ENCODE peak calls at places on chromosomes 5 and 9, in seven cellular contexts. G is psoas muscle; V is CD8-positive, alpha-beta T cell; T is heart right ventricle; C is uterus; D is left lung; K is astrocyte. W is an unnamed sample.

GRCh38 chr9:1460143-1460769 is 410.1 kb downstream of the DMRT2 start:
- DNase-seq in G (no peak), V (no peak), T (no peak), C (no peak), D (no peak), K (no peak), W (no peak)

GRCh38 chr5:134116291-134116690 is 1.8 kb downstream of the TCF7 start:
- DNase-seq in G (no peak), V (no peak), T (no peak), C (no peak), D (no peak), K (no peak), W (no peak)

GRCh38 chr5:160923927-160924705 is 72.1 kb upstream of the ATP10B start:
- DNase-seq in G (no peak), V (no peak), T (no peak), C (no peak), D (no peak), K (no peak), W (no peak)

GRCh38 chr5:154421868-154422267 is 23.9 kb upstream of the SAP30L start:
- DNase-seq in G (no peak), V (no peak), T (no peak), C (no peak), D (no peak), K (no peak), W (no peak)

GRCh38 chr5:169933127-169933526 is 47.2 kb downstream of the INSYN2B start:
- DNase-seq in G (no peak), V (no peak), T (no peak), C (no peak), D (no peak), K (no peak), W (no peak)

GRCh38 chr9:127131871-127132270 is 9.4 kb upstream of the ANGPTL2 start:
- DNase-seq in G (no peak), V (no peak), T (no peak), C (no peak), D (no peak), K (peak), W (no peak)

GRCh38 chr9:17695482-17695881 is 116.6 kb downstream of the SH3GL2 start:
- DNase-seq in G (no peak), V (no peak), T (no peak), C (no peak), D (no peak), K (no peak), W (no peak)

GRCh38 chr5:160231789-160232342 is 2.6 kb downstream of the FABP6 start:
- DNase-seq in G (no peak), V (no peak), T (no peak), C (no peak), D (no peak), K (no peak), W (no peak)

GRCh38 chr5:35478856-35479682 is 138.6 kb upstream of the SPEF2 start:
- DNase-seq in G (no peak), V (no peak), T (no peak), C (no peak), D (no peak), K (peak), W (no peak)

GRCh38 chr5:93280518-93280917 is 300.5 kb downstream of the NR2F1-AS1 start:
- DNase-seq in G (no peak), V (no peak), T (no peak), C (no peak), D (no peak), K (no peak), W (no peak)

GRCh38 chr5:43616535-43616934 is 13.6 kb downstream of the NNT start:
- DNase-seq in G (no peak), V (no peak), T (no peak), C (no peak), D (no peak), K (no peak), W (no peak)

GRCh38 chr9:105355810-105356209 is 92.0 kb upstream of the FSD1L start:
- DNase-seq in G (no peak), V (no peak), T (no peak), C (no peak), D (no peak), K (peak), W (no peak)

GRCh38 chr5:147404706-147405105 is 105.2 kb downstream of the DPYSL3 start:
- DNase-seq in G (no peak), V (no peak), T (no peak), C (no peak), D (no peak), K (no peak), W (no peak)

GRCh38 chr9:19988281-19988680 is 199.4 kb upstream of the SLC24A2 start:
- DNase-seq in G (no peak), V (no peak), T (no peak), C (no peak), D (no peak), K (no peak), W (no peak)

GRCh38 chr9:93679536-93680444 is 103.4 kb downstream of the PHF2 start:
- DNase-seq in G (no peak), V (no peak), T (no peak), C (peak), D (peak), K (no peak), W (peak)

GRCh38 chr5:173472784-173473278 is 143.6 kb downstream of the BOD1 start:
- DNase-seq in G (peak), V (no peak), T (no peak), C (no peak), D (no peak), K (peak), W (no peak)
- H3K4me3 ChIP-seq in G (no peak), V (no peak), T (no peak), C (no peak), D (no peak), K (no peak), W (no peak)

DNA sequence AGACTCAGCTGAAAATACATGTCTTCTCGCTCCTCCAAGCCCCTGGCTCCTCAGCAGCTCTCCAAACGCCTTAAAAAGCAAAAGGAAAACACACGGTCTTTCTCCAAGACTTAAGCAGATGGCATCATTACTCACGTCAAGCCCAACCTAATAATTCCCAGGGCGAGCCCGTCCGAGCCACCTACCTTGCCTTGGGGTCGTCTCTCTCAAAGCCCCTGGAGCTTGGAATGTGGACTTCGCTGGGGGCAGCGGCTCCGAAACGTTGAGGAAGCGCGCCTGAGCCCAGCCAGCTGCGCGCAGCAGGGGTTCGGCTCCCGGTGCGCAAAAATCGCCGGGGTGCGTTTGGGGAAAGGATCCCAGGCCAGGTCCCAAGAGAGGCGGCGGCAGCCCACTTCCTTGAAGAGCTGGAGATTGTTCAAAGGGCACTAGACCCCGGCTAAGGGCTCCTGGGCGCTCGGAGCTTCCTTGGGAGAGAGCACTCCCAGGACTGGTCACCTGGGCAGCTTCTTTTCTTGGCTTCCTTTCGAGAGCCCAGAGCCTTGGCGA is 395 bp downstream of the DRD1 start:
- DNase-seq in G (no peak), V (no peak), T (no peak), C (no peak), D (no peak), K (no peak), W (no peak)
- H3K27ac ChIP-seq in G (no peak), V (no peak), T (no peak), C (no peak), D (no peak), K (no peak), W (peak)

GRCh38 chr5:138575194-138576015 is at the start of gene HSPA9:
- DNase-seq in G (peak), V (peak), T (peak), C (peak), D (peak), K (peak), W (peak)
- TF ChIP-seq CTCF in G (peak), V (no peak), T (no peak), C (peak), D (no peak), K (no peak), W (peak)

DNA sequence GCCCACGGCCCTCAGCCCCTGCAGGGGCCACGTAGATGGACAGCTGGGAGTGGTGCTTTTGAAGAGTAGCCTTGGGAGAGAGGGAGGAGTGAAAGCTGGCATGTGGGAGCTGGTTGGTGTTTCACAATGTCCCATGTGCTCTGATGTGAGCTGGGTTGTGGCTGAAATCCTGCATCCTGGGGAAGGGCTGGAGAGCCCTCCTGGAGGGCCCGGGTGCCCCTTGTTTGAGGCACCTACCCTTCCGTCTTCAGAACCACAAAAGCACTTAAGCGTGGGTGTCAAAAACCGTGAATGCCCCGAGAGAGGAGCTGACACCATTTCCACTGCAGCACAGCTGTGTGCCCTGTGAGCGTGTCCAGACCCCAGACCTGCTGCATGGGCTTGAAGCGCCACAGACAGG is 199.1 kb upstream of the ZNF618 start:
- DNase-seq in G (no peak), V (no peak), T (no peak), C (no peak), D (no peak), K (no peak), W (no peak)
- H3K4me3 ChIP-seq in G (no peak), V (no peak), T (no peak), C (no peak), D (no peak), K (no peak), W (no peak)

DNA sequence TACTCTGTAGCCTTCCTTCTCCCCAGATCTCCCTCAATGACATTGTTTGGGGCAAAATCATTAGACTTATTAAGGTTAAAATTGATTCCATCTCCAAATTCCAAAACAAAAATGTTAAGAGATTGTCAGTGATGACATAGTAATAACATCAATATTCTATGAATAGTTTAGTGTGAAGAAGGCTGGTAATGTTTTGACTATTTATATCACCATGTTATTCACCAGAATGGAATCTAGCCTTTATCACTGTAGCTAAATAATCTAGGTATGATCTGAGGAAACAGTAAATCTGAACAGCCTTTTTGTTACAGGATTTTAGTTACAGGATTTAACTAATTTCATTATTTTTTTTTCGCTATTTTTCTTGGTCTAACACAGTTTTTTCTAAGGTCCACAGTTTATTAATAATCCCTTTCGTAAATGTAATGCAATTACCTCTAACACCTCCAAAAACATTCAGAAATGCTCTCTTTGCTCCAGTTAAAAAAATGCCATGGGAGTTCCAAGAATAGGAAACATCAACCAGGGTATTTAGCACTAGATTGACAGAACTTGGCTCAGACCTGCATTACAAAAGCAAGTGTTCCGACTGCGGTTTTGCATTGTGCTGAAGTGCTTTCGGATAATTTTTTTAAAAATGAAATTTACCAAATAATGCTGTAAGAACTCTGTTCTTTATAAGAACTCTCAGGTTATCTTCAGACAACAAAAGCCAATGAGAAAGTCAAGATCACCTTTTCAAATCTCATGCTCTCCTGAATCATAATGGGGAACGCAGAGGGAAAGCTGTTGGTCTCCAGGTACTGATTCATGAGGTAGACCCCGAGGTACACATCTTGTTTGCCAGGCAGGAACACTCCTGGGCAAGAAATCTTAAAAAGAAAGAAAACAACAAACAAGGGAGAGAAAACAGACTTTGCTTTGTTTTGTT is 664 bp upstream of the PLPP6 start:
- DNase-seq in G (no peak), V (no peak), T (no peak), C (no peak), D (no peak), K (peak), W (no peak)
- H3K27ac ChIP-seq in G (no peak), V (peak), T (peak), C (peak), D (peak), K (peak), W (peak)

GRCh38 chr9:120310035-120310434 is 269.9 kb downstream of the CDK5RAP2 start:
- DNase-seq in G (no peak), V (no peak), T (no peak), C (no peak), D (no peak), K (no peak), W (no peak)
- TF ChIP-seq CTCF in G (no peak), V (no peak), T (no peak), C (no peak), D (no peak), K (no peak), W (no peak)

GRCh38 chr9:130532426-130532825 is 47.0 kb upstream of the FUBP3 start:
- DNase-seq in G (no peak), V (no peak), T (no peak), C (no peak), D (no peak), K (no peak), W (no peak)

GRCh38 chr9:130539473-130540223 is 39.7 kb upstream of the FUBP3 start:
- DNase-seq in G (peak), V (no peak), T (no peak), C (no peak), D (no peak), K (peak), W (no peak)

GRCh38 chr9:130537346-130538050 is 41.9 kb upstream of the FUBP3 start:
- DNase-seq in G (no peak), V (no peak), T (no peak), C (no peak), D (no peak), K (no peak), W (no peak)

GRCh38 chr9:130535818-130536521 is 43.4 kb upstream of the FUBP3 start:
- DNase-seq in G (no peak), V (no peak), T (peak), C (no peak), D (no peak), K (peak), W (no peak)

DNA sequence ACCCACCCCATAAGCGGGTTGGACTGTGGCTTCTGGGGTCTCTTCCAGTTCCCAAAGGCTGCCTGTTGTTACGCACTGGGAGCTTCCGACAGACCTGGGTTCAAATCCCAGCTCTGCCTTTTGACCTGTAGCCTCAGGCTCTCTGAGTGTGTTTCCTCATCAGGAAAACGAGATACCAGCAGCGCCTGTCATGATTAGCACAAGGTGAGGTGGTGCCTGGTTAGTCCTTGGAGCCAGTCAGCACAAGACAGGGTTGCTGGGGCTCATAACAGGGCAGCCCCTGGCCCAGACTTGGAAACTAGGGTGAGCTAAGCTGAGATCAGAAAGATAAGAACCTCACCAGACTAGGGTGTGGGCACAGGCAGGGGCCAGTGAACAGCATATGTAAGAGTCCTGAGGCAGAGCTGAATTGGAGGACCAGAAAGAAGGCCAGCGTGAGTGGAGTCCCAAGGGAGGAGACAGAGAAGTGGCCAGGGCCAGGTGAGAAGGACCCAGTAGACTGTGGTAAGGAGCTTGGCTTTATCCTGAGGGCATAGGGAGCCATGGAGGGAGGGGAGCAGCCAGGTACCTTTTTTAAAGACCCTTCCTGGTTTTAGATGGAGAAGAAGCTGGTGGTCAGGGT is 42.7 kb upstream of the FUBP3 start:
- DNase-seq in G (no peak), V (no peak), T (no peak), C (no peak), D (no peak), K (no peak), W (no peak)
- H3K4me3 ChIP-seq in G (no peak), V (no peak), T (no peak), C (no peak), D (no peak), K (no peak), W (no peak)

DNA sequence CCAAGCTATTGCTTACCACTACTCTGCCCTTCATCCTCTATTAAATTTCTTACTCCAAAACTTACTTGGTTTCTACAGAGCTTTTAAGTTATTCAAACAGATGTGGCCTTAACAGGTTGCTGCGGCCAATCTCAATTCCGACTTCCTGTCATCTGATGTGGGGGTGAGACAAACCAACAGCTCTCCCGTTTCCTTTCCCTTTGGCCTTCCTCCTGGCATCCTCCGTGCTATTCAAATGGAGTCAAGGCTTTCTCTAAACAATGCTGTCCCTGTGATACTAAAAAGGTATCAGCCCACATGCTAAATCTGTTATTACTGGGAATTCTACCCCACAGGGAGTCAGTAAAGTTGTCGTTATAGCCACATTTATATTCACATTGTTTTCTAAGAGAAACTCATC is 11.8 kb downstream of the RBM18 start:
- DNase-seq in G (no peak), V (no peak), T (no peak), C (no peak), D (no peak), K (no peak), W (no peak)
- H3K27ac ChIP-seq in G (peak), V (no peak), T (peak), C (no peak), D (peak), K (no peak), W (no peak)

DNA sequence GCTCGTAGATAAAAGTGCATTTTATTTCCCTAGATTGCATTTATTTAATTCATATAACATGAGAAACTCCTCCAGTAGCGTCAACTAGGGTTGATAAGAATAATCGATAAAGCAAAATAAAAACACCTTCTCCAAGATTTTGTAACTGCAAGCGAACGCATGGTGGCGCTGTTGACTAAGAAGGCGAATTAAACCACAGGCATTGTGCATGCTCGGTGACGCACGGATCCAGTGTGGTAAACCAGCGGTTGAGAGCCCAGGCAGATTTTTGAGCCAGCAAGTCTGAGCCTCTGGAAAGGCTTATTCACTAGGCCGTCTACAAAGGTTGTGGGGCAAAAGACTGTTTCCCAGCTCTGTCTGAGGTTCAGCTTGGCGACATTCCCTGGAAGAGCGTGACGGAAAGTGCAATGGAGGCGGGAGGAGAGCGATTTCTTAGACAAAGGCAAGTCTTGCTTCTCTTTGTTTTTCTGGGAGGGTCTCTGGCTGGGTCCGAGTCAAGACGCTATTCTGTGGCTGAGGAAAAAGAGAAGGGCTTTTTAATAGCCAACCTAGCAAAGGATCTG is at the start of gene PCDHB3:
- DNase-seq in G (peak), V (no peak), T (no peak), C (no peak), D (no peak), K (peak), W (peak)
- TF ChIP-seq CTCF in G (peak), V (no peak), T (peak), C (no peak), D (no peak), K (peak), W (peak)

DNA sequence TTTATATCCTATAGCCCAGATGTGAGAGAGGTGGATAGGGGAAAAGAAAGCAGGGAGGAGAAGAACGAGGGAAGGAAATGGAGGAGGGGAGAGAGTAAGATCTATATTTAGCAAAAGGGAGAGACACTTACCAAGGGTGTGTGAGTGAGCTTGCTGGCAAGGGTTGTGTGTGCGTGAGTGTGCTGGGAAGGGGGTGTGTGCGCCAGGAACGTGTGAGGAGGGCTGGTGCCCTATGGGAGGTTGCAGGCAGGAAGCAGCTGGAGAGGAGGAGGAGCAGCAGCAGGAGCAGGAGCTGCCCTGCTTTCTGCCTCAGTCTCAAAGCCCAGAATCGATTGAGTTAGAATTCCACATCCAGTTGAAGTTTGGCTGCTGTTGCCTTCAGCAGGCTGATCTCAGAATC is 148.3 kb upstream of the RUSC2 start:
- DNase-seq in G (peak), V (no peak), T (peak), C (peak), D (peak), K (peak), W (peak)
- H3K4me3 ChIP-seq in G (peak), V (no peak), T (no peak), C (no peak), D (peak), K (no peak), W (peak)

W was measured in upper lobe of right lung.